ENCODE peak calls at places on chromosomes 11 and 22, in four cellular contexts. I, L, E and W are unnamed samples.

GRCh38 chr11:48014917-48015316 is 34.6 kb downstream of the PTPRJ start:
- DNase-seq in L (no peak), I (no peak), E (no peak), W (no peak)

GRCh38 chr11:6201486-6201885 is 2.5 kb downstream of the OR52W1 start:
- DNase-seq in L (no peak), E (no peak), I (no peak), W (no peak)

GRCh38 chr11:116078101-116078561 is 573.9 kb upstream of the CADM1 start:
- DNase-seq in I (no peak), E (no peak), L (no peak), W (no peak)

GRCh38 chr11:88886796-88887195 is 179.0 kb downstream of the GRM5 start:
- DNase-seq in I (peak; percentile 55), E (peak; percentile 61), L (no peak), W (no peak)

GRCh38 chr11:19351426-19351825 is 110.7 kb upstream of the E2F8 start:
- DNase-seq in L (no peak), I (no peak), E (no peak), W (no peak)

GRCh38 chr11:10385696-10386095 is 69.4 kb upstream of the AMPD3 start:
- DNase-seq in E (no peak), L (no peak), I (no peak), W (no peak)

GRCh38 chr11:34167961-34168360 is 62.5 kb downstream of the NAT10 start:
- DNase-seq in E (no peak), I (no peak), L (no peak), W (no peak)

GRCh38 chr11:8808226-8808585 is 102.8 kb upstream of the AKIP1 start:
- DNase-seq in L (no peak), I (no peak), E (no peak), W (no peak)

GRCh38 chr11:98955551-98955950 is 65.2 kb upstream of the CNTN5 start:
- DNase-seq in I (no peak), E (no peak), L (no peak), W (no peak)

GRCh38 chr11:33622231-33622630 is 78.4 kb downstream of the C11orf91 start:
- DNase-seq in I (no peak), L (no peak), E (peak; percentile 39), W (no peak)

GRCh38 chr11:93908689-93909088 is 58.3 kb upstream of the VSTM5 start:
- DNase-seq in I (no peak), E (no peak), L (no peak), W (no peak)

GRCh38 chr11:111299111-111300026 is 1.0 kb downstream of the POU2AF3 start:
- DNase-seq in L (peak; percentile 47), I (no peak), E (no peak), W (no peak)

GRCh38 chr11:44634401-44635281 is 69.2 kb downstream of the CD82 start:
- DNase-seq in E (no peak), L (no peak), I (peak; percentile 10), W (no peak)

GRCh38 chr11:6603287-6604080 is at the start of the genes ILK and RRP8:
- DNase-seq in L (peak; percentile 78), I (peak; percentile 68), E (peak; percentile 92), W (peak; percentile 78)

GRCh38 chr11:76682681-76683080 is 12.1 kb upstream of the LRRC32 start:
- DNase-seq in I (no peak), E (no peak), L (no peak), W (no peak)

GRCh38 chr11:75337195-75337654 is 14.2 kb downstream of the ARRB1 start:
- DNase-seq in I (no peak), E (no peak), L (no peak), W (no peak)

GRCh38 chr11:77039491-77040400 is 5.5 kb downstream of the B3GNT6 start:
- DNase-seq in I (no peak), L (no peak), E (no peak), W (no peak)

GRCh38 chr11:10329356-10329755 is 24.5 kb downstream of the ADM start:
- DNase-seq in E (no peak), I (no peak), L (no peak), W (no peak)

GRCh38 chr11:126857860-126858808 is 142.4 kb downstream of the KIRREL3 start:
- DNase-seq in L (no peak), E (no peak), I (no peak), W (no peak)

GRCh38 chr22:39457546-39458442 is 982 bp downstream of the MGAT3 start:
- DNase-seq in I (no peak), E (no peak), L (peak; percentile 35), W (no peak)

GRCh38 chr11:128747728-128748148 is 53.9 kb downstream of the FLI1 start:
- DNase-seq in L (no peak), I (no peak), E (peak; percentile 82), W (no peak)

GRCh38 chr11:129950319-129951034 is 52.2 kb downstream of the PRDM10 start:
- DNase-seq in I (no peak), L (no peak), E (no peak), W (no peak)

GRCh38 chr11:132913886-132914285 is 618.4 kb downstream of the OPCML start:
- DNase-seq in L (no peak), E (no peak), I (no peak), W (no peak)

GRCh38 chr11:28169816-28170215 is 61.6 kb downstream of the METTL15 start:
- DNase-seq in L (no peak), I (no peak), E (no peak), W (no peak)

GRCh38 chr11:105273660-105274280 is 134.2 kb upstream of the CARD18 start:
- DNase-seq in E (no peak), I (no peak), L (no peak), W (no peak)

GRCh38 chr22:39205344-39206021 is 39.3 kb downstream of the PDGFB start:
- DNase-seq in E (no peak), L (no peak), I (peak; percentile 46), W (no peak)

GRCh38 chr22:48239461-48240164 is 1477.2 kb downstream of the TBC1D22A start:
- DNase-seq in E (no peak), L (no peak), I (no peak), W (no peak)

GRCh38 chr11:10376061-10376460 is 71.2 kb downstream of the ADM start:
- DNase-seq in I (no peak), E (no peak), L (no peak), W (no peak)

GRCh38 chr11:107969219-107969618 is 39.5 kb upstream of the CUL5 start:
- DNase-seq in L (no peak), E (no peak), I (peak; percentile 7), W (no peak)

GRCh38 chr11:27720277-27720830 is 20.1 kb upstream of the BDNF start:
- DNase-seq in L (no peak), I (no peak), E (no peak), W (no peak)

GRCh38 chr22:27418261-27418660 is 383.3 kb downstream of the MN1 start:
- DNase-seq in I (no peak), E (no peak), L (no peak), W (no peak)

GRCh38 chr22:27413702-27414101 is 387.9 kb downstream of the MN1 start:
- DNase-seq in I (no peak), E (no peak), L (no peak), W (no peak)

GRCh38 chr22:27419473-27419872 is 382.1 kb downstream of the MN1 start:
- DNase-seq in I (no peak), L (no peak), E (no peak), W (no peak)

GRCh38 chr22:27420186-27420816 is 381.3 kb downstream of the MN1 start:
- DNase-seq in L (no peak), I (no peak), E (no peak), W (no peak)

DNA sequence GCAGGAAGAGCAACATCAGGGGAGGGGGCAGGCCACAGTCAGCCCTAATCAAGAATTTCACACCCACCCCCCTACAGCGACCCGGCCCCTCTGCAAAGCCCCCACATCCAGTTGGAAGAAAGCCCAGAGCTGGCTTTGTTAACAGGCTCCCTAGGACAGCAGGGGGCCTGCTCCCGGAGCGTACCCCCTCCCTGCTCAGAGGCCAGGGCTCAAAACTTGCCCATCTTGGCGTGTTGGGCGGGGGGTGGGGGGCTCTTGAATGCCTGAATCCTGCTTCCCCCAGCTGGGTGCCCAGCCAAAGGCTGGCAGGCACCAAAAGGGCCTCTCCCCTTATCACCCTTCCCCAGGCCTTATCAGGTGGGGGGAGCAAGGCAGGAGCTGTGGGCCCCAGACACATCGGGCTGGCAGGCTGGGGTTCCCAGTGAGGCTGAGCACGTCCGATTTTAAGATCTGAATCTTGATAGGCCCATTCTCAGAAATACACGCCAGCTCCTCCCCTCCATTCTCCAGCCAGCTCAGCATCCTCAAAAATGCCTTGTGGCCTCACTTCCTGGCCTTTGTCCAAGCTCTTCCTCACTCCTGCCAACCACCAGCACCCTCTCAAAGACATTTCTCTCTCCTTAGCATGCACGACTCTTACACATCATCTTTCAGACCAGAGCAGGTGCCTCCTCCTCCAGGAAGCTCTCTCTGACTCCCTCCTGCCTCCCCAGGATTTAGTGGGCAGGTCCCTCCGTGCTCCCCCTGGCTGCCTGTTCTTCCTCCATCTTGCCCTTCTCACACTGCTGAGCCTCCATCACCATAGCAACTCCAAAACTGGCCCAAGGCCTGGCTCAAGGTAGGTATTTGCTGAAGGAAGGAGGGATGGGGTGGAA is 384.8 kb downstream of the MN1 start:
- DNase-seq in E (no peak), I (no peak), L (no peak), W (no peak)
- TF ChIP-seq CTCF in E (no peak), I (peak; percentile 4), L (no peak), W (no peak)

DNA sequence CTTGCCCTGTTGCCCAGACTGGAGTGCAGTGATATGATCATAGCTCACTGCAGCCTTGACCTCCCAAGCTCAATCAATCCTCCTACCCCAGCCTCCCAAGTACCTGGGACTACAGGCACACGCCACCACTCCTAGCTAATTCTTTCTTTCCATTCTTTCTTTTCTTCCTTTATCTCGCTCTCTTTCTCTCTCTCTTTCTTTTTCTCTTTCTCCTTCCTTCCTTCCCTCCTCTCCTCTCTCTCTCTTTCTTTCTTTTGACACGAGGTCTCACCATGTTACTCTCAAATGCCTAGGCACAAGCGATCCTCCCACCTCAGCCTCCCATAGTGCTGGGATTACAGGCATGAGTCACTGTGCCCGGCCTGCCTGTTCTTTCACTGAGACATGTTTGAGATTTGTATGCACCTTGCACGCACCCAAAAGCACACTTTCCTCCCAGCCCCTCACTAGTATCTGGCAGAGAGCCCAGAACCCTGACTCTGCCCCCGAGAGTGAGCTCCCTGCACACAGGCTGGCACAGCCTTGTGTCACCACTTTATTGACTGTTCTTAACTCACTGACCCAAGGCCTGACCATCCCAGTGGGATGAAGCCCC is 56.8 kb downstream of the CD6 start:
- DNase-seq in I (no peak), E (no peak), L (no peak), W (no peak)
- TF ChIP-seq CTCF in I (no peak), E (no peak), L (no peak), W (no peak)

GRCh38 chr11:131037873-131038272 is 121.6 kb upstream of the SNX19 start:
- DNase-seq in E (no peak), I (no peak), L (no peak), W (no peak)
- TF ChIP-seq CTCF in E (no peak), I (peak; percentile 3), L (no peak), W (peak; percentile 36)

DNA sequence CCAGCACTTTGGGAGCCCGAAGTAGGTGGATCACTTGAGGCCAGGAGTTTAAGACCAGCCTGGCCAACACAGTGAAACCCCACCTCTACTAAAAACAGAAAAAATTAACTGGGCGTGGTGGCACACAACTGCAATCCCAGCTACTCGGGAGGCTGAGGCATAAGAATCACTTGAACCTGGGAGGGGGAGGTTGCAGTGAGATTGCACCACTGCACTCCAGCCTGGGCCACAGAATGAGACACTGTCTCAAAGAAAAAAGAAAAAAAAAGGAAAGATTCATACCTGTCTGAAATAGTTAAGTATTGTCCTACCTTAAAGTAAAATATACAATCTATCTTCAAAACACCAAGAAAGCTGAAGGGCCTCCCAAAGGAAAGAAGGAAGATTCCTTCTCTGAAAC is 20.1 kb downstream of the RBFOX2 start:
- DNase-seq in E (no peak), I (no peak), L (no peak), W (no peak)
- TF ChIP-seq CTCF in E (no peak), I (no peak), L (no peak), W (no peak)

GRCh38 chr22:22397292-22397870 is 111.2 kb downstream of the ZNF280B start:
- DNase-seq in I (peak; percentile 24), E (no peak), L (no peak), W (no peak)
- TF ChIP-seq CTCF in I (no peak), E (no peak), L (no peak), W (no peak)